ENCODE peak calls at places on chromosomes 11 and 22, in ten cellular contexts. One of them, this sample, is unnamed.
A peak's percentile ranks its signal among the peaks of the same experiment; 100 is the strongest.

GRCh38 chr11:46055371-46055770 is 65.9 kb downstream of the PHF21A start:
- DNase-seq in transverse colon: no peak
- DNase-seq in GM23248: peak; percentile 82
- DNase-seq in mesenchymal stem cell: peak; percentile 83
- DNase-seq in pancreas: no peak
- DNase-seq in esophagus squamous epithelium: no peak
- DNase-seq in SK-N-SH: no peak
- DNase-seq in psoas muscle: no peak
- DNase-seq in heart right ventricle: no peak
- DNase-seq in ovary: no peak
- DNase-seq in this sample: no peak

GRCh38 chr22:49146511-49146910 is 681.2 kb downstream of the BRD1 start:
- DNase-seq in transverse colon: no peak
- DNase-seq in GM23248: no peak
- DNase-seq in mesenchymal stem cell: no peak
- DNase-seq in pancreas: no peak
- DNase-seq in esophagus squamous epithelium: no peak
- DNase-seq in SK-N-SH: no peak
- DNase-seq in psoas muscle: no peak
- DNase-seq in heart right ventricle: no peak
- DNase-seq in ovary: no peak
- DNase-seq in this sample: no peak

GRCh38 chr11:95138448-95138847 is 48.8 kb downstream of the ENDOD1 start:
- DNase-seq in transverse colon: no peak
- DNase-seq in GM23248: peak; percentile 54
- DNase-seq in mesenchymal stem cell: peak; percentile 38
- DNase-seq in pancreas: no peak
- DNase-seq in esophagus squamous epithelium: no peak
- DNase-seq in SK-N-SH: no peak
- DNase-seq in psoas muscle: no peak
- DNase-seq in heart right ventricle: no peak
- DNase-seq in ovary: no peak
- DNase-seq in this sample: no peak

GRCh38 chr11:43789700-43790443 is 90.8 kb upstream of the ALKBH3 start:
- DNase-seq in transverse colon: no peak
- DNase-seq in GM23248: peak; percentile 79
- DNase-seq in mesenchymal stem cell: peak; percentile 51
- DNase-seq in pancreas: no peak
- DNase-seq in esophagus squamous epithelium: no peak
- DNase-seq in SK-N-SH: no peak
- DNase-seq in psoas muscle: no peak
- DNase-seq in heart right ventricle: no peak
- DNase-seq in ovary: no peak
- DNase-seq in this sample: peak; percentile 15

GRCh38 chr11:92527467-92527866 is 302.8 kb downstream of the FAT3 start:
- DNase-seq in transverse colon: no peak
- DNase-seq in GM23248: peak; percentile 15
- DNase-seq in mesenchymal stem cell: no peak
- DNase-seq in pancreas: no peak
- DNase-seq in esophagus squamous epithelium: no peak
- DNase-seq in SK-N-SH: no peak
- DNase-seq in psoas muscle: no peak
- DNase-seq in heart right ventricle: no peak
- DNase-seq in ovary: no peak
- DNase-seq in this sample: no peak

GRCh38 chr11:16786131-16786530 is 47.7 kb downstream of the C11orf58 start:
- DNase-seq in transverse colon: no peak
- DNase-seq in GM23248: no peak
- DNase-seq in mesenchymal stem cell: no peak
- DNase-seq in pancreas: no peak
- DNase-seq in esophagus squamous epithelium: no peak
- DNase-seq in SK-N-SH: no peak
- DNase-seq in psoas muscle: no peak
- DNase-seq in heart right ventricle: no peak
- DNase-seq in ovary: no peak
- DNase-seq in this sample: no peak

GRCh38 chr22:42314709-42315391 is 44.4 kb upstream of the TCF20 start:
- DNase-seq in transverse colon: no peak
- DNase-seq in GM23248: no peak
- DNase-seq in mesenchymal stem cell: no peak
- DNase-seq in pancreas: no peak
- DNase-seq in esophagus squamous epithelium: no peak
- DNase-seq in SK-N-SH: no peak
- DNase-seq in psoas muscle: no peak
- DNase-seq in heart right ventricle: no peak
- DNase-seq in ovary: no peak
- DNase-seq in this sample: no peak

GRCh38 chr11:34558211-34558610 is 44.6 kb upstream of the ELF5 start:
- DNase-seq in transverse colon: no peak
- DNase-seq in GM23248: no peak
- DNase-seq in mesenchymal stem cell: no peak
- DNase-seq in pancreas: no peak
- DNase-seq in esophagus squamous epithelium: no peak
- DNase-seq in SK-N-SH: no peak
- DNase-seq in psoas muscle: no peak
- DNase-seq in heart right ventricle: no peak
- DNase-seq in ovary: no peak
- DNase-seq in this sample: no peak

GRCh38 chr11:123166095-123166559 is 28.9 kb downstream of the CLMP start:
- DNase-seq in transverse colon: peak; percentile 58
- DNase-seq in GM23248: peak; percentile 61
- DNase-seq in mesenchymal stem cell: peak; percentile 96
- DNase-seq in pancreas: no peak
- DNase-seq in esophagus squamous epithelium: no peak
- DNase-seq in SK-N-SH: peak; percentile 64
- DNase-seq in psoas muscle: no peak
- DNase-seq in heart right ventricle: peak; percentile 32
- DNase-seq in ovary: peak; percentile 85
- DNase-seq in this sample: peak; percentile 48

GRCh38 chr11:113242767-113243397 is 71.5 kb upstream of the TTC12 start:
- DNase-seq in transverse colon: no peak
- DNase-seq in GM23248: peak; percentile 80
- DNase-seq in mesenchymal stem cell: peak; percentile 31
- DNase-seq in pancreas: no peak
- DNase-seq in esophagus squamous epithelium: no peak
- DNase-seq in SK-N-SH: no peak
- DNase-seq in psoas muscle: no peak
- DNase-seq in heart right ventricle: no peak
- DNase-seq in ovary: peak; percentile 35
- DNase-seq in this sample: no peak

GRCh38 chr22:28395920-28396447 is 283.7 kb downstream of the TTC28 start:
- DNase-seq in transverse colon: no peak
- DNase-seq in GM23248: peak; percentile 51
- DNase-seq in mesenchymal stem cell: peak; percentile 45
- DNase-seq in pancreas: no peak
- DNase-seq in esophagus squamous epithelium: no peak
- DNase-seq in SK-N-SH: no peak
- DNase-seq in psoas muscle: no peak
- DNase-seq in heart right ventricle: no peak
- DNase-seq in ovary: no peak
- DNase-seq in this sample: peak; percentile 85

GRCh38 chr11:95429376-95429907 is 198.4 kb upstream of the SESN3 start:
- DNase-seq in transverse colon: no peak
- DNase-seq in GM23248: peak; percentile 62
- DNase-seq in mesenchymal stem cell: no peak
- DNase-seq in pancreas: no peak
- DNase-seq in esophagus squamous epithelium: no peak
- DNase-seq in SK-N-SH: no peak
- DNase-seq in psoas muscle: no peak
- DNase-seq in heart right ventricle: no peak
- DNase-seq in ovary: no peak
- DNase-seq in this sample: no peak

GRCh38 chr22:37501610-37502341 is 15.6 kb upstream of the MFNG start:
- DNase-seq in transverse colon: peak; percentile 92
- DNase-seq in GM23248: peak; percentile 95
- DNase-seq in mesenchymal stem cell: peak; percentile 84
- DNase-seq in pancreas: peak; percentile 87
- DNase-seq in esophagus squamous epithelium: no peak
- DNase-seq in SK-N-SH: no peak
- DNase-seq in psoas muscle: peak; percentile 31
- DNase-seq in heart right ventricle: peak; percentile 63
- DNase-seq in ovary: peak; percentile 80
- DNase-seq in this sample: no peak

GRCh38 chr11:123183391-123184099 is 11.5 kb downstream of the CLMP start:
- DNase-seq in transverse colon: no peak
- DNase-seq in GM23248: peak; percentile 86
- DNase-seq in mesenchymal stem cell: no peak
- DNase-seq in pancreas: no peak
- DNase-seq in esophagus squamous epithelium: no peak
- DNase-seq in SK-N-SH: no peak
- DNase-seq in psoas muscle: no peak
- DNase-seq in heart right ventricle: no peak
- DNase-seq in ovary: no peak
- DNase-seq in this sample: no peak

GRCh38 chr22:50118557-50119168 is 28.9 kb downstream of the MOV10L1 start:
- DNase-seq in transverse colon: peak; percentile 15
- DNase-seq in GM23248: peak; percentile 67
- DNase-seq in mesenchymal stem cell: peak; percentile 99
- DNase-seq in pancreas: no peak
- DNase-seq in esophagus squamous epithelium: no peak
- DNase-seq in SK-N-SH: no peak
- DNase-seq in psoas muscle: no peak
- DNase-seq in heart right ventricle: no peak
- DNase-seq in ovary: peak; percentile 90
- DNase-seq in this sample: peak; percentile 69

GRCh38 chr11:1128333-1129142 is 29.2 kb upstream of the MUC5AC start:
- DNase-seq in transverse colon: no peak
- DNase-seq in GM23248: no peak
- DNase-seq in mesenchymal stem cell: no peak
- DNase-seq in pancreas: peak; percentile 14
- DNase-seq in esophagus squamous epithelium: no peak
- DNase-seq in SK-N-SH: peak; percentile 23
- DNase-seq in psoas muscle: no peak
- DNase-seq in heart right ventricle: no peak
- DNase-seq in ovary: no peak
- DNase-seq in this sample: no peak

DNA sequence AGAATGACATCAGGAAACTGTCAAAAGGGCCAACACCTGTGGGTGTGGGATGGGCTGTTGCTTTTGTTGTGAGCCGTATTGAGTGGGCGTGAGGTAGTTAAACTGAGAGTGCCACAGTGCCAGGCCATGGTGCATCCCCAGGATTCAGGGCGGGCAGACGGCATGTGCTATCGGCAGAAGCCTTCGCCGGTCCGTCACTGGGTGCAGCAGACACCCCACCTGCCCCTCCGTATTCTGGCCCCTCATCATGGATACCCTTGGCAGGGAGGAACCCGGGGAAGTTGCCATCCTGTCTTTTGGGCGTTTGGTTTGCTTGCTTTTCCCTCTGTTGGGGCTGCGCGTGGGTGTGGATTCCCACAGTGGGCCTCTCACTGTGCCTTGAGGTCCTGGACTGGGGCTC is 27.5 kb downstream of the ST14 start:
- DNase-seq in transverse colon: no peak
- DNase-seq in GM23248: no peak
- DNase-seq in mesenchymal stem cell: no peak
- DNase-seq in pancreas: no peak
- DNase-seq in esophagus squamous epithelium: no peak
- DNase-seq in SK-N-SH: no peak
- DNase-seq in psoas muscle: no peak
- DNase-seq in heart right ventricle: no peak
- DNase-seq in ovary: no peak
- DNase-seq in this sample: no peak
- H3K27ac ChIP-seq in transverse colon: peak overlapping the region; percentile 86
- H3K27ac ChIP-seq in GM23248: no peak overlapping the region
- H3K27ac ChIP-seq in mesenchymal stem cell: no peak overlapping the region
- H3K27ac ChIP-seq in pancreas: no peak overlapping the region
- H3K27ac ChIP-seq in esophagus squamous epithelium: no peak overlapping the region
- H3K27ac ChIP-seq in SK-N-SH: no peak overlapping the region
- H3K27ac ChIP-seq in psoas muscle: no peak overlapping the region
- H3K27ac ChIP-seq in heart right ventricle: no peak overlapping the region
- H3K27ac ChIP-seq in ovary: no peak overlapping the region
- H3K27ac ChIP-seq in this sample: no peak overlapping the region

DNA sequence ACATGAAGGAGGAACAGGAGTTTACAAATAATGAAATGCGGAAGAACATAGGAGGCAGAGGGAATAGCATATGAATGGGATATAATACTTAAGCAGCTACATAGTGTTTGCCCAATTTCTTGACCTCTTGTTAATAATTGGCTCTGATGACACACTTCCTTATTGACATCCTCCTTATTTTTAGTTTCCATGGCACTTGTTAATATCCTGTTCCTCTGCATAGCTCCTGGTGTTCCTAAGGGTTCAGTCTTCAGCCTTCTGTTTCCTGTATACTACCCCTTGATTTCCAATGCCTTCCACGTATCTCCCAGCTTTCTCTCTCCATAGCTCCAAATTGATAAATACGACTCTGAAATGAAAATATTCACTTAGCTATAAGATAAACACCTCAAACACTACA is 663.8 kb upstream of the API5 start:
- DNase-seq in transverse colon: no peak
- DNase-seq in GM23248: no peak
- DNase-seq in mesenchymal stem cell: no peak
- DNase-seq in pancreas: no peak
- DNase-seq in esophagus squamous epithelium: no peak
- DNase-seq in SK-N-SH: no peak
- DNase-seq in psoas muscle: no peak
- DNase-seq in heart right ventricle: no peak
- DNase-seq in ovary: no peak
- DNase-seq in this sample: no peak
- H3K4me1 ChIP-seq in transverse colon: no peaks in the 10 kb centered on the region
- H3K4me1 ChIP-seq in GM23248: no peaks in the 10 kb centered on the region
- H3K4me1 ChIP-seq in mesenchymal stem cell: no peaks in the 10 kb centered on the region
- H3K4me1 ChIP-seq in pancreas: no peaks in the 10 kb centered on the region
- H3K4me1 ChIP-seq in esophagus squamous epithelium: no peaks in the 10 kb centered on the region
- H3K4me1 ChIP-seq in SK-N-SH: no peaks in the 10 kb centered on the region
- H3K4me1 ChIP-seq in psoas muscle: no peaks in the 10 kb centered on the region
- H3K4me1 ChIP-seq in heart right ventricle: no peaks in the 10 kb centered on the region
- H3K4me1 ChIP-seq in ovary: no peaks in the 10 kb centered on the region
- H3K4me1 ChIP-seq in this sample: no peaks in the 10 kb centered on the region

DNA sequence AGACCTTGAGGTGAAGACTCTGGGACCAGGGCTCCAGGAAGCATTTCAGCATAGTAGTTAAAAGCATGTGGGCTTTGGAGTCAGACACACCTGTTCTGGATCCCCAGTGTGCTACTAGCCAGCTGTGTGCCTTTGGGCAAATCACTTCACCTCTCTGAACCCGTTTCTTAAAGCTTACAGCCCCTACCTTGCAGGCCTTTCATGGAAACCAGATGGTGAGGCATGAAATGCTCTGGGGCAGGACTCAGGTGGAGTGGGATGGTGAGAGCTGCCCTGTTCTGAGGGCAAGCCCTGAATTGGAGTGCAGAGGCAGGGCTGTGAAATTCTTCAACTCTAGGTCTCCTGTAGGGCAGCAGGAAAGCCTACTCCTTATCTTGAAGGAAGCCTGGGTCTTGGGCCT is 10.5 kb downstream of the UCP2 start:
- DNase-seq in transverse colon: no peak
- DNase-seq in GM23248: no peak
- DNase-seq in mesenchymal stem cell: no peak
- DNase-seq in pancreas: no peak
- DNase-seq in esophagus squamous epithelium: no peak
- DNase-seq in SK-N-SH: no peak
- DNase-seq in psoas muscle: no peak
- DNase-seq in heart right ventricle: no peak
- DNase-seq in ovary: no peak
- DNase-seq in this sample: no peak
- H3K36me3 ChIP-seq in transverse colon: no peaks in the 10 kb centered on the region
- H3K36me3 ChIP-seq in GM23248: no peaks in the 10 kb centered on the region
- H3K36me3 ChIP-seq in mesenchymal stem cell: peaks cover 50% of the 10 kb centered on the region
- H3K36me3 ChIP-seq in pancreas: no peaks in the 10 kb centered on the region
- H3K36me3 ChIP-seq in esophagus squamous epithelium: no peaks in the 10 kb centered on the region
- H3K36me3 ChIP-seq in SK-N-SH: peaks cover 3% of the 10 kb centered on the region
- H3K36me3 ChIP-seq in psoas muscle: peaks cover 31% of the 10 kb centered on the region
- H3K36me3 ChIP-seq in heart right ventricle: no peaks in the 10 kb centered on the region
- H3K36me3 ChIP-seq in ovary: no peaks in the 10 kb centered on the region
- H3K36me3 ChIP-seq in this sample: no peaks in the 10 kb centered on the region

GRCh38 chr11:106202935-106203620 is 125.6 kb downstream of the AASDHPPT start:
- DNase-seq in transverse colon: no peak
- DNase-seq in GM23248: no peak
- DNase-seq in mesenchymal stem cell: peak; percentile 59
- DNase-seq in pancreas: no peak
- DNase-seq in esophagus squamous epithelium: no peak
- DNase-seq in SK-N-SH: peak; percentile 2
- DNase-seq in psoas muscle: no peak
- DNase-seq in heart right ventricle: no peak
- DNase-seq in ovary: no peak
- DNase-seq in this sample: no peak
- H3K27ac ChIP-seq in transverse colon: no peak overlapping the region
- H3K27ac ChIP-seq in GM23248: no peak overlapping the region
- H3K27ac ChIP-seq in mesenchymal stem cell: no peak overlapping the region
- H3K27ac ChIP-seq in pancreas: no peak overlapping the region
- H3K27ac ChIP-seq in esophagus squamous epithelium: no peak overlapping the region
- H3K27ac ChIP-seq in SK-N-SH: no peak overlapping the region
- H3K27ac ChIP-seq in psoas muscle: no peak overlapping the region
- H3K27ac ChIP-seq in heart right ventricle: no peak overlapping the region
- H3K27ac ChIP-seq in ovary: no peak overlapping the region
- H3K27ac ChIP-seq in this sample: no peak overlapping the region

This sample was measured in SJSA1.